ENCODE peak calls at places on chromosomes 12 and 14, in four cellular contexts. G is K562, O is Panc1, T is HepG2. H is an unnamed sample.
A peak's percentile ranks its signal among the peaks of the same experiment; 100 is the strongest.

GRCh38 chr14:83260751-83261150 is 1727.1 kb upstream of the SEL1L start:
- DNase-seq in G (no peak), O (no peak), T (no peak), H (no peak)

GRCh38 chr14:64459737-64460136 is 5.6 kb upstream of the AKAP5 start:
- DNase-seq in G (no peak), O (no peak), T (no peak), H (no peak)

GRCh38 chr12:16118586-16118985 is 158.9 kb downstream of the SLC15A5 start:
- DNase-seq in G (no peak), O (no peak), T (no peak), H (no peak)

GRCh38 chr12:116245189-116245588 is 32.3 kb downstream of the MED13L start:
- DNase-seq in G (no peak), O (no peak), T (no peak), H (no peak)

GRCh38 chr14:101960225-101960624 is 4.1 kb upstream of the DYNC1H1 start:
- DNase-seq in G (peak; percentile 76), O (no peak), T (peak; percentile 40), H (no peak)

GRCh38 chr14:36512585-36513003 is 7.4 kb downstream of the NKX2-1 start:
- DNase-seq in G (no peak), O (no peak), T (no peak), H (no peak)

GRCh38 chr12:29783773-29784666 is at the start of gene TMTC1:
- DNase-seq in G (no peak), O (no peak), T (no peak), H (no peak)

GRCh38 chr12:20370001-20370381 is 1.7 kb downstream of the PDE3A start:
- DNase-seq in G (no peak), O (no peak), T (no peak), H (no peak)

GRCh38 chr12:124201248-124201647 is 93.6 kb upstream of the RFLNA start:
- DNase-seq in G (no peak), O (no peak), T (no peak), H (no peak)

GRCh38 chr12:66679441-66680069 is 679 bp upstream of the GRIP1 start:
- DNase-seq in G (no peak), O (no peak), T (no peak), H (no peak)

GRCh38 chr12:47636908-47637780 is 68.7 kb downstream of the RPAP3 start:
- DNase-seq in G (peak; percentile 78), O (no peak), T (peak; percentile 58), H (peak; percentile 69)

GRCh38 chr12:55049676-55050075 is 29.9 kb downstream of the NEUROD4 start:
- DNase-seq in G (no peak), O (no peak), T (no peak), H (no peak)

GRCh38 chr12:39272934-39273770 is 169.8 kb downstream of the KIF21A start:
- DNase-seq in G (peak; percentile 59), O (peak; percentile 10), T (peak; percentile 24), H (peak; percentile 22)

GRCh38 chr14:103031956-103032355 is 25.4 kb downstream of the CDC42BPB start:
- DNase-seq in G (no peak), O (no peak), T (no peak), H (no peak)

DNA sequence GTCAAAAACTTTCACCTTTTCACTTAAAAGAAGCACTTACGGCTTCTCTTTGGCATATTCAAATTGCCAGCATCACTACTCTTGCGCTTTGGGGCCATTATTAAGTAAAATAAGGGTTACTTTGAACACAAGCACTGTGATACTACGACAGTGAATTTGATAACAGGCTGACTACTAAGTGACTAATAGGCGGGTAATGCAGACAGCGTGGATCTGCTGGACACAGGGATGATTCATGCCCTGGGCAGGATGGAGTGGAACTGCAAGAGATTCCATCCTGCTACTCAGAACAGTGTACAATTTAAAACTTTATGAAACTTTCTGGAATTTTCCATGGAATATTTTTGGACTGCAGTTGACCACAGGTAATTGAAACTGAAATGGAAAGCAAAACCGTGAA is 45.9 kb downstream of the YEATS4 start:
- DNase-seq in G (no peak), O (peak; percentile 72), T (peak; percentile 47), H (peak; percentile 84)
- TF ChIP-seq TCF7L2 in G (no peak), O (no peak), T (no peak), H (no peak)

GRCh38 chr14:105993814-105994213 is 467.4 kb downstream of the TMEM121 start:
- DNase-seq in G (no peak), O (no peak), T (no peak), H (no peak)

GRCh38 chr14:105999361-106000028 is 473.1 kb downstream of the TMEM121 start:
- DNase-seq in G (peak; percentile 50), O (no peak), T (peak; percentile 50), H (peak; percentile 24)
- TF ChIP-seq CTCF in G (peak; percentile 96), O (peak; percentile 20), T (peak; percentile 31), H (peak; percentile 64)

GRCh38 chr14:50051706-50052105 is 64.7 kb downstream of the VCPKMT start:
- DNase-seq in G (no peak), O (no peak), T (no peak), H (no peak)
- TF ChIP-seq POLR2AphosphoS5 in G (no peak), O (no peak), T (no peak), H (no peak)

GRCh38 chr12:118328486-118329340 is 44.0 kb downstream of the TAOK3 start:
- DNase-seq in G (no peak), O (no peak), T (no peak), H (no peak)
- TF ChIP-seq TCF7L2 in G (no peak), O (no peak), T (no peak), H (no peak)

GRCh38 chr14:75993567-75994041 is 8.0 kb downstream of the IFT43 start:
- DNase-seq in G (no peak), O (no peak), T (no peak), H (no peak)

GRCh38 chr14:75991753-75992152 is 6.2 kb downstream of the IFT43 start:
- DNase-seq in G (no peak), O (no peak), T (no peak), H (no peak)

GRCh38 chr14:75999511-76000190 is 14.1 kb downstream of the IFT43 start:
- DNase-seq in G (no peak), O (no peak), T (no peak), H (no peak)

GRCh38 chr14:75995372-75996041 is 9.9 kb downstream of the IFT43 start:
- DNase-seq in G (no peak), O (no peak), T (no peak), H (no peak)

DNA sequence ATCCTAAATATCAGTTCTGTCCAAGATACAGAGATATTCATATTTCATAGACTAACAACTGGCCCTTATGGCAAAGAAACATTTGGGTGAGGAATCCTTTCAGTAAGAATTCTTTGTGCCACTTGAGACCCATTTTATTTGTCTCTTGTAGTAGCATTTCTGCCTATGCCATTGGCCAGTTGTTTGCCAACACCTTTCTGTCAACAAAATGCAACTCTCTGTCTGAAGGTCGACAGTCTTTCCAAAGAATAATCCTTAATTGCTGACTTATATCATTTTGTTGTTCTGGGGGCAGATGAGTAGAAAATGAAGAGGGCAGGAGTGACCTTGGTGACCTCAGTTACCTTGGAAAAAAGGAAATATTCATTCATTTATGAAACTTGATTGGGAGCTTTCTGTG is 10.9 kb downstream of the IFT43 start:
- DNase-seq in G (no peak), O (no peak), T (no peak), H (no peak)
- TF ChIP-seq CTCF in G (no peak), O (no peak), T (no peak), H (no peak)

GRCh38 chr12:99170461-99170860 is 477.1 kb upstream of the GARIN6 start:
- DNase-seq in G (no peak), O (no peak), T (no peak), H (no peak)

GRCh38 chr12:99170026-99170425 is 477.5 kb upstream of the GARIN6 start:
- DNase-seq in G (no peak), O (no peak), T (no peak), H (no peak)
- TF ChIP-seq POLR2AphosphoS5 in G (no peak), O (no peak), T (no peak), H (no peak)

GRCh38 chr12:98770230-98770629 is 125.1 kb downstream of the APAF1 start:
- DNase-seq in G (no peak), O (no peak), T (no peak), H (no peak)
- TF ChIP-seq TCF7L2 in G (no peak), O (no peak), T (no peak), H (no peak)

DNA sequence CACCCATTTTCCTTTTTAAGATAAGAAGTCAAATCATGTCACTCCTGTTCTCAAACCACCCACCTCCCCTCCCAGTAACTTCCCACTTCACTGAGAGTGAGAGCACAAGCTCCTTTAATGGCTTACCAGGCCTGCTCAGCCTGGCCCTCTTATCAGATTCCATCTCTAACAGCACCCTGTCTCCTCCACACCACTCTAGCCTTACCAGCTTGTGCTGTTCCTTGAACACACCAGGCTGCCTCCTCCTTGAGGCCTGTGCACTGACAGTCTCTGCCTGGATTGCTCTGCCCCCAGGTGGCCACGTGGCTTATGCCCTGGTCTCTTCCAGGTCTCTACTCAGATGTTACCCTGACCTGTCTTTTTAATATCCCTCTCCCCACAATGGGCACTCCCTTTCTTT is 40.1 kb upstream of the EVL start:
- DNase-seq in G (peak; percentile 79), O (no peak), T (peak; percentile 35), H (peak; percentile 35)
- TF ChIP-seq CTCF in G (peak; percentile 79), O (peak; percentile 65), T (peak; percentile 75), H (peak; percentile 64)

GRCh38 chr14:105301103-105301914 is 508 bp upstream of the BRF1 start:
- DNase-seq in G (peak; percentile 97), O (peak; percentile 61), T (peak; percentile 90), H (peak; percentile 89)
- TF ChIP-seq POLR2AphosphoS5 in G (peak; percentile 11), O (peak; percentile 60), T (peak; percentile 65), H (peak; percentile 80)

H was measured in HCT116.